ENCODE peak calls at places on chromosomes 3 and 15, in ten cellular contexts. M is OCI-LY7, J is fibroblast of the aortic adventitia, Q is NCI-H774, F is tibial artery, E is H7, Y is occipital lobe, H is glomerular endothelial cell, G is iris pigment epithelial cell, S is Panc1. U is an unnamed sample.

GRCh38 chr3:69244036-69244435 is 121.6 kb upstream of the LMOD3 start:
- DNase-seq in H (no peak), E (no peak), G (no peak), J (no peak), M (no peak), Q (no peak), Y (no peak), F (no peak), S (no peak), U (no peak)

GRCh38 chr15:43151688-43152087 is 18.3 kb downstream of the TMEM62 start:
- DNase-seq in G (no peak), E (no peak), Y (no peak), Q (no peak), J (no peak), F (no peak), H (no peak), M (no peak), S (no peak), U (no peak)

GRCh38 chr15:62993066-62993465 is 49.5 kb upstream of the TPM1 start:
- DNase-seq in S (no peak), F (no peak), E (no peak), H (no peak), M (no peak), J (no peak), G (no peak), Q (no peak), Y (no peak), U (no peak)

GRCh38 chr3:52483081-52483480 is 12.1 kb upstream of the STAB1 start:
- DNase-seq in F (no peak), J (no peak), S (no peak), G (no peak), Y (no peak), M (no peak), E (no peak), H (no peak), Q (no peak), U (no peak)

GRCh38 chr15:65666257-65666656 is 44.5 kb downstream of the SLC24A1 start:
- DNase-seq in E (no peak), J (peak), H (no peak), G (peak), F (no peak), S (no peak), Q (no peak), Y (no peak), M (no peak), U (peak)

GRCh38 chr15:49815506-49815905 is 194.7 kb downstream of the DTWD1 start:
- DNase-seq in J (peak), H (no peak), M (no peak), S (no peak), Q (no peak), F (no peak), E (no peak), Y (no peak), G (no peak), U (no peak)

GRCh38 chr3:51099794-51100542 is 285.1 kb upstream of the MANF start:
- DNase-seq in H (peak), F (peak), S (peak), J (peak), Q (no peak), G (peak), M (peak), E (peak), Y (no peak), U (peak)

GRCh38 chr15:59174161-59174845 is 32.3 kb upstream of the LDHAL6B start:
- DNase-seq in Y (no peak), Q (no peak), F (no peak), G (peak), J (no peak), S (no peak), E (no peak), M (no peak), H (no peak), U (no peak)

GRCh38 chr3:54344601-54345216 is 222.4 kb downstream of the CACNA2D3 start:
- DNase-seq in Q (no peak), J (no peak), H (no peak), E (no peak), S (no peak), M (no peak), Y (no peak), F (no peak), G (no peak), U (no peak)

GRCh38 chr3:21041621-21042020 is 709.4 kb downstream of the ZNF385D start:
- DNase-seq in Y (no peak), M (no peak), J (peak), F (no peak), G (no peak), E (no peak), Q (no peak), H (no peak), S (no peak), U (no peak)

GRCh38 chr15:32677238-32677750 is 35.8 kb downstream of the SCG5 start:
- DNase-seq in J (no peak), F (no peak), S (no peak), G (peak), Y (no peak), E (no peak), M (no peak), Q (peak), H (no peak), U (no peak)

GRCh38 chr3:76500746-76501275 is 539.1 kb upstream of the ROBO2 start:
- DNase-seq in Q (no peak), J (no peak), E (no peak), S (no peak), G (peak), Y (no peak), H (no peak), F (no peak), M (no peak), U (no peak)

GRCh38 chr3:79414821-79415220 is 353.0 kb downstream of the ROBO1 start:
- DNase-seq in H (no peak), Q (no peak), Y (no peak), J (peak), E (no peak), F (peak), S (no peak), G (peak), M (no peak), U (no peak)

GRCh38 chr3:134466366-134466765 is 19.4 kb downstream of the ANAPC13 start:
- DNase-seq in F (no peak), M (no peak), Y (no peak), S (no peak), G (no peak), E (no peak), H (no peak), J (peak), Q (no peak), U (no peak)

GRCh38 chr3:132255041-132255745 is 62.0 kb upstream of the ACP3 start:
- DNase-seq in H (no peak), F (no peak), S (no peak), E (no peak), Y (no peak), M (no peak), Q (no peak), G (peak), J (peak), U (no peak)

GRCh38 chr3:107284570-107284969 is 92.7 kb upstream of the CCDC54 start:
- DNase-seq in Q (no peak), J (peak), M (no peak), H (no peak), F (no peak), S (no peak), E (no peak), Y (no peak), G (peak), U (no peak)

GRCh38 chr3:154548341-154548740 is 118.4 kb upstream of the GPR149 start:
- DNase-seq in J (no peak), S (no peak), G (no peak), M (no peak), Y (no peak), F (no peak), Q (no peak), H (no peak), E (no peak), U (no peak)

GRCh38 chr3:50123394-50124361 is 31.4 kb upstream of the SEMA3F start:
- DNase-seq in Q (no peak), J (no peak), H (no peak), E (peak), S (no peak), F (no peak), M (no peak), G (no peak), Y (no peak), U (no peak)

GRCh38 chr15:88428053-88428452 is 39.1 kb downstream of the MRPL46 start:
- DNase-seq in G (no peak), E (no peak), J (no peak), F (no peak), Q (no peak), M (no peak), S (no peak), H (no peak), Y (no peak), U (no peak)

GRCh38 chr15:89462198-89462912 is 34.0 kb downstream of the RHCG start:
- DNase-seq in M (peak), J (peak), E (no peak), G (peak), H (no peak), S (no peak), Q (no peak), F (no peak), Y (peak), U (no peak)

GRCh38 chr3:191087391-191087790 is 111.7 kb upstream of the OSTN start:
- DNase-seq in M (no peak), Q (no peak), H (no peak), J (peak), E (no peak), S (no peak), Y (no peak), G (peak), F (no peak), U (no peak)

GRCh38 chr3:152159328-152159727 is 109.4 kb upstream of the MBNL1 start:
- DNase-seq in F (peak), S (peak), H (no peak), M (no peak), E (no peak), J (peak), Q (no peak), Y (no peak), G (peak), U (no peak)

GRCh38 chr3:188061133-188061532 is 92.8 kb upstream of the LPP start:
- DNase-seq in G (peak), H (no peak), Q (no peak), J (peak), M (peak), F (no peak), E (no peak), S (no peak), Y (no peak), U (no peak)

GRCh38 chr3:182921665-182922355 is 58.5 kb downstream of the DCUN1D1 start:
- DNase-seq in F (no peak), J (peak), Y (no peak), E (no peak), G (peak), H (no peak), S (no peak), M (no peak), Q (no peak), U (no peak)

GRCh38 chr15:48392356-48392755 is 61.1 kb downstream of the DUT start:
- DNase-seq in J (peak), M (no peak), Y (no peak), Q (no peak), E (no peak), H (no peak), F (peak), G (peak), S (no peak), U (peak)

GRCh38 chr3:45798034-45798433 is 1.7 kb upstream of the SLC6A20 start:
- DNase-seq in G (no peak), M (no peak), Q (no peak), S (no peak), E (no peak), Y (no peak), F (no peak), J (no peak), H (no peak), U (no peak)

GRCh38 chr3:181530584-181530983 is 181.1 kb upstream of the SOX2 start:
- DNase-seq in Y (no peak), Q (no peak), H (no peak), M (no peak), S (no peak), E (no peak), G (no peak), F (no peak), J (no peak), U (no peak)

GRCh38 chr3:143585720-143586456 is 262.4 kb downstream of the SLC9A9 start:
- DNase-seq in Y (no peak), J (no peak), F (no peak), M (no peak), E (no peak), Q (no peak), G (no peak), H (no peak), S (no peak), U (no peak)

GRCh38 chr3:2849092-2849491 is 261.1 kb downstream of the IL5RA start:
- DNase-seq in S (no peak), G (no peak), F (no peak), Q (no peak), H (no peak), M (no peak), Y (no peak), J (no peak), E (no peak), U (no peak)

GRCh38 chr3:186839874-186840641 is 2.5 kb upstream of the ADIPOQ start:
- DNase-seq in F (peak), Q (no peak), E (no peak), M (no peak), J (peak), Y (no peak), G (peak), H (no peak), S (no peak), U (no peak)

GRCh38 chr3:196707566-196707965 is 4.5 kb downstream of the CEP19 start:
- DNase-seq in M (no peak), E (no peak), S (no peak), Y (no peak), Q (no peak), H (no peak), J (no peak), F (no peak), G (no peak), U (no peak)

GRCh38 chr3:65335587-65335986 is 647.8 kb upstream of the ADAMTS9 start:
- DNase-seq in G (no peak), Q (no peak), E (no peak), J (no peak), F (no peak), Y (no peak), S (no peak), M (no peak), H (no peak), U (no peak)

U was measured in pulmonary artery endothelial cell.